ENCODE peak calls at places on chromosomes 4 and X, in eight cellular contexts. One of them, this sample, is unnamed.

GRCh38 chr4:42341518-42342026 is 55.7 kb upstream of the SHISA3 start:
- DNase-seq in endothelial cell of umbilical vein: peak; percentile 57
- DNase-seq in mammary epithelial cell: no peak
- DNase-seq in GM23248: peak; percentile 21
- DNase-seq in fibroblast of lung: peak; percentile 36
- DNase-seq in astrocyte: peak; percentile 11
- DNase-seq in PC-3: no peak
- DNase-seq in MM.1S: no peak
- DNase-seq in this sample: no peak

GRCh38 chrX:115957862-115958490 is 212.6 kb upstream of the AGTR2 start:
- DNase-seq in endothelial cell of umbilical vein: no peak
- DNase-seq in fibroblast of lung: no peak
- DNase-seq in GM23248: no peak
- DNase-seq in astrocyte: no peak
- DNase-seq in MM.1S: peak; percentile 30
- DNase-seq in mammary epithelial cell: no peak
- DNase-seq in PC-3: peak; percentile 62
- DNase-seq in this sample: peak; percentile 49

GRCh38 chr4:8380511-8381415 is 59.8 kb downstream of the ACOX3 start:
- DNase-seq in PC-3: no peak
- DNase-seq in GM23248: no peak
- DNase-seq in fibroblast of lung: no peak
- DNase-seq in MM.1S: no peak
- DNase-seq in astrocyte: no peak
- DNase-seq in mammary epithelial cell: no peak
- DNase-seq in endothelial cell of umbilical vein: no peak
- DNase-seq in this sample: no peak

GRCh38 chrX:69037786-69038185 is 127.5 kb downstream of the PJA1 start:
- DNase-seq in endothelial cell of umbilical vein: no peak
- DNase-seq in PC-3: no peak
- DNase-seq in mammary epithelial cell: no peak
- DNase-seq in fibroblast of lung: no peak
- DNase-seq in GM23248: no peak
- DNase-seq in MM.1S: no peak
- DNase-seq in astrocyte: no peak
- DNase-seq in this sample: no peak

GRCh38 chr4:60579335-60579734 is 620.8 kb upstream of the ADGRL3 start:
- DNase-seq in PC-3: peak; percentile 85
- DNase-seq in endothelial cell of umbilical vein: no peak
- DNase-seq in astrocyte: no peak
- DNase-seq in mammary epithelial cell: peak; percentile 55
- DNase-seq in GM23248: no peak
- DNase-seq in fibroblast of lung: peak; percentile 1
- DNase-seq in MM.1S: no peak
- DNase-seq in this sample: no peak

GRCh38 chr4:2079006-2079405 is 19.9 kb downstream of the NAT8L start:
- DNase-seq in PC-3: no peak
- DNase-seq in astrocyte: no peak
- DNase-seq in mammary epithelial cell: no peak
- DNase-seq in endothelial cell of umbilical vein: no peak
- DNase-seq in MM.1S: no peak
- DNase-seq in fibroblast of lung: no peak
- DNase-seq in GM23248: no peak
- DNase-seq in this sample: no peak

GRCh38 chrX:150854856-150855255 is 43.6 kb downstream of the CD99L2 start:
- DNase-seq in GM23248: no peak
- DNase-seq in PC-3: no peak
- DNase-seq in astrocyte: no peak
- DNase-seq in mammary epithelial cell: peak; percentile 29
- DNase-seq in fibroblast of lung: no peak
- DNase-seq in endothelial cell of umbilical vein: no peak
- DNase-seq in MM.1S: peak; percentile 79
- DNase-seq in this sample: no peak

GRCh38 chrX:44157293-44157692 is 184.1 kb upstream of the NDP start:
- DNase-seq in endothelial cell of umbilical vein: no peak
- DNase-seq in MM.1S: no peak
- DNase-seq in fibroblast of lung: no peak
- DNase-seq in GM23248: peak; percentile 3
- DNase-seq in mammary epithelial cell: no peak
- DNase-seq in PC-3: no peak
- DNase-seq in astrocyte: no peak
- DNase-seq in this sample: no peak

GRCh38 chr4:108492816-108493595 is 127.4 kb upstream of the RPL34 start:
- DNase-seq in astrocyte: peak; percentile 10
- DNase-seq in fibroblast of lung: peak; percentile 14
- DNase-seq in endothelial cell of umbilical vein: no peak
- DNase-seq in PC-3: peak; percentile 4
- DNase-seq in GM23248: peak; percentile 23
- DNase-seq in MM.1S: peak; percentile 73
- DNase-seq in mammary epithelial cell: peak; percentile 39
- DNase-seq in this sample: peak; percentile 75

GRCh38 chrX:104189862-104190261 is 23.6 kb downstream of the FAM199X start:
- DNase-seq in mammary epithelial cell: peak; percentile 9
- DNase-seq in MM.1S: no peak
- DNase-seq in astrocyte: no peak
- DNase-seq in endothelial cell of umbilical vein: no peak
- DNase-seq in GM23248: peak; percentile 9
- DNase-seq in PC-3: no peak
- DNase-seq in fibroblast of lung: peak; percentile 8
- DNase-seq in this sample: no peak

GRCh38 chrX:68650491-68650890 is 3.0 kb downstream of the STARD8 start:
- DNase-seq in astrocyte: peak; percentile 33
- DNase-seq in mammary epithelial cell: peak; percentile 28
- DNase-seq in PC-3: peak; percentile 13
- DNase-seq in MM.1S: no peak
- DNase-seq in GM23248: peak; percentile 73
- DNase-seq in fibroblast of lung: peak; percentile 53
- DNase-seq in endothelial cell of umbilical vein: no peak
- DNase-seq in this sample: no peak

GRCh38 chrX:118569676-118570075 is 74.1 kb downstream of the DOCK11 start:
- DNase-seq in mammary epithelial cell: peak; percentile 13
- DNase-seq in astrocyte: peak; percentile 54
- DNase-seq in GM23248: no peak
- DNase-seq in MM.1S: peak; percentile 10
- DNase-seq in fibroblast of lung: peak; percentile 62
- DNase-seq in endothelial cell of umbilical vein: no peak
- DNase-seq in PC-3: no peak
- DNase-seq in this sample: no peak

GRCh38 chrX:19576742-19577141 is 61.4 kb upstream of the MAP3K15 start:
- DNase-seq in mammary epithelial cell: no peak
- DNase-seq in astrocyte: no peak
- DNase-seq in fibroblast of lung: no peak
- DNase-seq in endothelial cell of umbilical vein: no peak
- DNase-seq in PC-3: no peak
- DNase-seq in GM23248: peak; percentile 33
- DNase-seq in MM.1S: no peak
- DNase-seq in this sample: no peak

GRCh38 chr4:42371306-42372063 is 25.8 kb upstream of the SHISA3 start:
- DNase-seq in MM.1S: peak; percentile 59
- DNase-seq in mammary epithelial cell: peak; percentile 9
- DNase-seq in PC-3: peak; percentile 77
- DNase-seq in GM23248: peak; percentile 61
- DNase-seq in astrocyte: peak; percentile 35
- DNase-seq in fibroblast of lung: peak; percentile 50
- DNase-seq in endothelial cell of umbilical vein: peak; percentile 79
- DNase-seq in this sample: peak; percentile 29

DNA sequence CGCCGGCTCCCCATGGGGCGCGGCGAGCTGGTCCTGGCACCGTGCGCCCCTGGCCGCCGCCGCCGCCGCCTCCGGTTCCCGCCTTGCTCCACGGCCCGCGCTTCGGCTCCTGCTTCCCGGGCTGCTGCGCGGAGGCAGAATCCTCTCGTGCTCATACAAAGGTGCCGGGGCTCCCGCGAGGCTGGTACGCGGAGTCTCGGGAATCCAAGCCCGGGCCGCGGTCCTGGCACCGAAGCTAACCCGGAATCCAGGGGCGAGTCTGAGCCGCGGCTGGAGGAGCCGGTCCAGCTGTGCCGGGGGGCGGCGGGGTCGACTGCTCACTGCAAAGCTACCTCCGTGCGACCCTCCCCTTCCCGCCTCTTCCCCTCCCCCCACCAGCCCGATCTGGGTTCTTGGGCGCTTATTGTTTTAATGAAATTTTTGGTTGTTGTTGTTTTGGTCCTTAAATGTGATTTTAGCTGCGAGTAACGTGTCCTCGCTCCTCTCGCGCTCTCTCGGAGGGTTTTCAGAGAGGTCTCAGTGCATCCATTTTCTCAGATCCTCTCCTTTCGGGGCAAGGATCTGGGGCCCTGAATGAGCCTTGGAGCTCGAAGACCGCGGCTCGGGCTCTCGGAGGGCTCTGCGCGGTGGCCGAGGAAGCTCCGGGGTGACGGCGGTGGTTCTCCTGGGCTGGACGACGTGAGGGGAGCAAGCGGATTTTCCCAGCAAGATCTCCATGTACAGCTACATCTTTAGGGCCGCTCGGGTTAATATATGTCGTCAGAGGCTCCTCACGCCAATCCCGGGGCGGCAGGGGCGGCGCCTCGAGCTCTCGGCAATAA is at the start of gene HAND2:
- DNase-seq in GM23248: peak; percentile 97
- DNase-seq in fibroblast of lung: peak; percentile 25
- DNase-seq in MM.1S: no peak
- DNase-seq in PC-3: no peak
- DNase-seq in astrocyte: no peak
- DNase-seq in endothelial cell of umbilical vein: no peak
- DNase-seq in mammary epithelial cell: no peak
- DNase-seq in this sample: peak; percentile 83
- TF ChIP-seq EZH2 in GM23248: no peak
- TF ChIP-seq EZH2 in fibroblast of lung: peak; percentile 94
- TF ChIP-seq EZH2 in MM.1S: no peak
- TF ChIP-seq EZH2 in PC-3: no peak
- TF ChIP-seq EZH2 in astrocyte: peak; percentile 75
- TF ChIP-seq EZH2 in endothelial cell of umbilical vein: no peak
- TF ChIP-seq EZH2 in mammary epithelial cell: peak; percentile 98
- TF ChIP-seq EZH2 in this sample: no peak

DNA sequence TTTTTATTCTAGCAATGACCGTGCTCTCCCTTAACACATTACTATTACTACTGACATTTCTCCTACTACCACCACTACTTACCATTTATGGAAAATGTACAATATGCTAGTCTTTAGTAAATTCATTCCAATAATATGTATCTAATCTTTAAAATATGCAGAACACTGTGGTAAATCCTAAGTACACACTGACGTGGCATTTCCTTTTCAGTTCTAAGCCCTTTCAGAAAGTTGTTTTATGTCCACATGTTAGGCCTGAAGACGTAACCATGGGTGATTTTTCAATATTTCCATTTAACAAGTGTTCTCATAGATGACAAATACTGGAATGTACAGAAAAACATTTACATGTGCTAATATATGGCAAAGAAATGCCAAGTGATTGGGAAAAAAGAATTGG is 268.6 kb upstream of the SLIT2 start:
- DNase-seq in GM23248: peak; percentile 95
- DNase-seq in PC-3: peak; percentile 57
- DNase-seq in MM.1S: no peak
- DNase-seq in astrocyte: peak; percentile 96
- DNase-seq in endothelial cell of umbilical vein: peak; percentile 90
- DNase-seq in mammary epithelial cell: peak; percentile 51
- DNase-seq in fibroblast of lung: peak; percentile 97
- DNase-seq in this sample: no peak
- H3K27ac ChIP-seq in GM23248: peak overlapping the region; percentile 96
- H3K27ac ChIP-seq in PC-3: peak overlapping the region; percentile 56
- H3K27ac ChIP-seq in MM.1S: no peak overlapping the region
- H3K27ac ChIP-seq in astrocyte: peak overlapping the region; percentile 93
- H3K27ac ChIP-seq in endothelial cell of umbilical vein: peak overlapping the region; percentile 85
- H3K27ac ChIP-seq in mammary epithelial cell: no peak overlapping the region
- H3K27ac ChIP-seq in fibroblast of lung: peak overlapping the region; percentile 71
- H3K27ac ChIP-seq in this sample: no peak overlapping the region

GRCh38 chr4:142480244-142480643 is 365.9 kb downstream of the INPP4B start:
- DNase-seq in mammary epithelial cell: peak; percentile 30
- DNase-seq in fibroblast of lung: peak; percentile 73
- DNase-seq in astrocyte: peak; percentile 64
- DNase-seq in MM.1S: no peak
- DNase-seq in PC-3: peak; percentile 83
- DNase-seq in GM23248: peak; percentile 33
- DNase-seq in endothelial cell of umbilical vein: peak; percentile 28
- DNase-seq in this sample: no peak
- TF ChIP-seq EZH2 in mammary epithelial cell: no peak
- TF ChIP-seq EZH2 in fibroblast of lung: no peak
- TF ChIP-seq EZH2 in astrocyte: no peak
- TF ChIP-seq EZH2 in MM.1S: no peak
- TF ChIP-seq EZH2 in PC-3: no peak
- TF ChIP-seq EZH2 in GM23248: no peak
- TF ChIP-seq EZH2 in endothelial cell of umbilical vein: no peak
- TF ChIP-seq EZH2 in this sample: no peak

GRCh38 chr4:150235795-150236385 is 157.6 kb downstream of the DCLK2 start:
- DNase-seq in endothelial cell of umbilical vein: no peak
- DNase-seq in GM23248: no peak
- DNase-seq in PC-3: no peak
- DNase-seq in fibroblast of lung: peak; percentile 76
- DNase-seq in MM.1S: no peak
- DNase-seq in mammary epithelial cell: no peak
- DNase-seq in astrocyte: peak; percentile 67
- DNase-seq in this sample: no peak
- H3K27ac ChIP-seq in endothelial cell of umbilical vein: peak overlapping the region; percentile 90
- H3K27ac ChIP-seq in GM23248: peak overlapping the region; percentile 82
- H3K27ac ChIP-seq in PC-3: peak overlapping the region; percentile 82
- H3K27ac ChIP-seq in fibroblast of lung: peak overlapping the region; percentile 85
- H3K27ac ChIP-seq in MM.1S: no peak overlapping the region
- H3K27ac ChIP-seq in mammary epithelial cell: no peak overlapping the region
- H3K27ac ChIP-seq in astrocyte: peak overlapping the region; percentile 96
- H3K27ac ChIP-seq in this sample: no peak overlapping the region

GRCh38 chr4:114021445-114021844 is 42.0 kb upstream of the ARSJ start:
- DNase-seq in astrocyte: no peak
- DNase-seq in mammary epithelial cell: no peak
- DNase-seq in endothelial cell of umbilical vein: no peak
- DNase-seq in MM.1S: peak; percentile 23
- DNase-seq in GM23248: no peak
- DNase-seq in fibroblast of lung: no peak
- DNase-seq in PC-3: no peak
- DNase-seq in this sample: no peak

GRCh38 chr4:114015444-114015899 is 36.0 kb upstream of the ARSJ start:
- DNase-seq in astrocyte: peak; percentile 100
- DNase-seq in MM.1S: no peak
- DNase-seq in mammary epithelial cell: peak; percentile 99
- DNase-seq in fibroblast of lung: peak; percentile 100
- DNase-seq in PC-3: peak; percentile 97
- DNase-seq in endothelial cell of umbilical vein: peak; percentile 99
- DNase-seq in GM23248: peak; percentile 97
- DNase-seq in this sample: no peak

GRCh38 chr4:114017120-114017917 is 37.9 kb upstream of the ARSJ start:
- DNase-seq in mammary epithelial cell: peak; percentile 53
- DNase-seq in fibroblast of lung: no peak
- DNase-seq in astrocyte: no peak
- DNase-seq in GM23248: no peak
- DNase-seq in PC-3: peak; percentile 13
- DNase-seq in MM.1S: no peak
- DNase-seq in endothelial cell of umbilical vein: no peak
- DNase-seq in this sample: no peak

GRCh38 chr4:114019972-114020358 is 40.5 kb upstream of the ARSJ start:
- DNase-seq in GM23248: no peak
- DNase-seq in MM.1S: no peak
- DNase-seq in endothelial cell of umbilical vein: no peak
- DNase-seq in PC-3: no peak
- DNase-seq in mammary epithelial cell: no peak
- DNase-seq in astrocyte: no peak
- DNase-seq in fibroblast of lung: no peak
- DNase-seq in this sample: no peak

GRCh38 chr4:114019276-114019971 is 40.0 kb upstream of the ARSJ start:
- DNase-seq in GM23248: peak; percentile 51
- DNase-seq in astrocyte: peak; percentile 12
- DNase-seq in fibroblast of lung: peak; percentile 25
- DNase-seq in mammary epithelial cell: peak; percentile 22
- DNase-seq in MM.1S: no peak
- DNase-seq in PC-3: no peak
- DNase-seq in endothelial cell of umbilical vein: peak; percentile 56
- DNase-seq in this sample: no peak
- TF ChIP-seq EZH2 in GM23248: no peak
- TF ChIP-seq EZH2 in astrocyte: no peak
- TF ChIP-seq EZH2 in fibroblast of lung: no peak
- TF ChIP-seq EZH2 in mammary epithelial cell: no peak
- TF ChIP-seq EZH2 in MM.1S: no peak
- TF ChIP-seq EZH2 in PC-3: no peak
- TF ChIP-seq EZH2 in endothelial cell of umbilical vein: no peak
- TF ChIP-seq EZH2 in this sample: no peak

GRCh38 chrX:136199365-136199764 is 51.8 kb downstream of the MAP7D3 start:
- DNase-seq in endothelial cell of umbilical vein: no peak
- DNase-seq in mammary epithelial cell: peak; percentile 24
- DNase-seq in GM23248: no peak
- DNase-seq in MM.1S: no peak
- DNase-seq in PC-3: no peak
- DNase-seq in astrocyte: peak; percentile 56
- DNase-seq in fibroblast of lung: peak; percentile 65
- DNase-seq in this sample: no peak
- H3K27ac ChIP-seq in endothelial cell of umbilical vein: no peak overlapping the region
- H3K27ac ChIP-seq in mammary epithelial cell: no peak overlapping the region
- H3K27ac ChIP-seq in GM23248: no peak overlapping the region
- H3K27ac ChIP-seq in MM.1S: no peak overlapping the region
- H3K27ac ChIP-seq in PC-3: no peak overlapping the region
- H3K27ac ChIP-seq in astrocyte: no peak overlapping the region
- H3K27ac ChIP-seq in fibroblast of lung: peak overlapping the region; percentile 51
- H3K27ac ChIP-seq in this sample: no peak overlapping the region

This sample was measured in neural progenitor cell.